ENCODE peak calls at places on chromosomes 12 and 14, in seven cellular contexts. V is uterus, Q is psoas muscle, D is left ventricle myocardium inferior, P is ovary, B is transverse colon, M is endodermal cell. W is an unnamed sample.

GRCh38 chr12:176321-177181 is 37.4 kb downstream of the SLC6A12 start:
- DNase-seq in V (no peak), Q (no peak), D (no peak), P (no peak), B (peak; percentile 75), M (no peak), W (no peak)

GRCh38 chr14:22379727-22380126 is 209.3 kb downstream of the DAD1 start:
- DNase-seq in V (no peak), Q (no peak), D (no peak), P (no peak), B (no peak), M (no peak), W (no peak)

GRCh38 chr12:18462437-18462836 is 201.1 kb downstream of the PIK3C2G start:
- DNase-seq in V (no peak), Q (no peak), D (no peak), P (no peak), B (no peak), M (no peak), W (no peak)

GRCh38 chr14:51357250-51357649 is 117.2 kb downstream of the TMX1 start:
- DNase-seq in V (no peak), Q (no peak), D (no peak), P (no peak), B (no peak), M (no peak), W (no peak)

GRCh38 chr12:118164798-118165486 is 29.0 kb downstream of the PEBP1 start:
- DNase-seq in V (no peak), Q (no peak), D (no peak), P (no peak), B (no peak), M (peak; percentile 88), W (no peak)

GRCh38 chr12:85029456-85029855 is 6.6 kb downstream of the TSPAN19 start:
- DNase-seq in V (no peak), Q (no peak), D (no peak), P (no peak), B (no peak), M (no peak), W (no peak)

GRCh38 chr14:100224229-100224628 is 14.7 kb upstream of the YY1 start:
- DNase-seq in V (no peak), Q (no peak), D (no peak), P (no peak), B (no peak), M (no peak), W (no peak)

GRCh38 chr12:46675736-46676135 is 150.1 kb downstream of the SLC38A4 start:
- DNase-seq in V (no peak), Q (no peak), D (no peak), P (peak; percentile 47), B (no peak), M (peak; percentile 74), W (no peak)

GRCh38 chr14:75196468-75196867 is 20.1 kb upstream of the TMED10 start:
- DNase-seq in V (no peak), Q (no peak), D (no peak), P (no peak), B (peak; percentile 42), M (peak; percentile 69), W (no peak)

GRCh38 chr12:20448781-20449180 is 80.4 kb downstream of the PDE3A start:
- DNase-seq in V (no peak), Q (no peak), D (no peak), P (no peak), B (no peak), M (no peak), W (no peak)

GRCh38 chr14:103319422-103319821 is 14.6 kb upstream of the EIF5 start:
- DNase-seq in V (no peak), Q (no peak), D (no peak), P (no peak), B (peak; percentile 41), M (no peak), W (no peak)

GRCh38 chr12:107549786-107550480 is 135.7 kb upstream of the PWP1 start:
- DNase-seq in V (no peak), Q (no peak), D (no peak), P (no peak), B (peak; percentile 42), M (peak; percentile 12), W (no peak)

GRCh38 chr14:24437736-24438067 is 4.9 kb downstream of the SDR39U1 start:
- DNase-seq in V (no peak), Q (no peak), D (no peak), P (no peak), B (no peak), M (no peak), W (no peak)

GRCh38 chr14:24438198-24439095 is 4.1 kb downstream of the SDR39U1 start:
- DNase-seq in V (no peak), Q (no peak), D (no peak), P (no peak), B (no peak), M (no peak), W (no peak)

GRCh38 chr14:24436355-24437019 is 6.1 kb downstream of the SDR39U1 start:
- DNase-seq in V (no peak), Q (no peak), D (no peak), P (peak; percentile 49), B (no peak), M (peak; percentile 74), W (no peak)

GRCh38 chr14:24435998-24436354 is 6.2 kb downstream of the KHNYN start:
- DNase-seq in V (no peak), Q (no peak), D (no peak), P (no peak), B (no peak), M (no peak), W (no peak)

GRCh38 chr14:24437020-24437735 is 5.4 kb downstream of the SDR39U1 start:
- DNase-seq in V (no peak), Q (no peak), D (no peak), P (peak; percentile 42), B (no peak), M (no peak), W (no peak)
- H3K4me1 ChIP-seq in V (peaks cover 6% of the 10 kb centered on the region), Q (peaks cover 38% of the 10 kb centered on the region), D (peaks cover 81% of the 10 kb centered on the region), P (peaks cover 3% of the 10 kb centered on the region), B (peaks cover 7% of the 10 kb centered on the region), M (peaks cover 26% of the 10 kb centered on the region), W (peaks cover 67% of the 10 kb centered on the region)

GRCh38 chr14:91290986-91291385 is 46.5 kb upstream of the GPR68 start:
- DNase-seq in V (no peak), Q (no peak), D (no peak), P (no peak), B (no peak), M (no peak), W (no peak)
- H3K4me1 ChIP-seq in V (no peaks in the 10 kb centered on the region), Q (no peaks in the 10 kb centered on the region), D (no peaks in the 10 kb centered on the region), P (no peaks in the 10 kb centered on the region), B (no peaks in the 10 kb centered on the region), M (no peaks in the 10 kb centered on the region), W (no peaks in the 10 kb centered on the region)

GRCh38 chr14:33705521-33705920 is 245.4 kb downstream of the EGLN3 start:
- DNase-seq in V (no peak), Q (no peak), D (no peak), P (no peak), B (no peak), M (no peak), W (no peak)

GRCh38 chr14:33707751-33708150 is 243.1 kb downstream of the EGLN3 start:
- DNase-seq in V (no peak), Q (no peak), D (no peak), P (no peak), B (no peak), M (no peak), W (peak; percentile 38)

GRCh38 chr14:33711761-33712160 is 239.1 kb downstream of the EGLN3 start:
- DNase-seq in V (no peak), Q (no peak), D (no peak), P (no peak), B (no peak), M (no peak), W (no peak)

GRCh38 chr14:33709711-33710110 is 241.2 kb downstream of the EGLN3 start:
- DNase-seq in V (no peak), Q (no peak), D (no peak), P (no peak), B (no peak), M (no peak), W (no peak)

DNA sequence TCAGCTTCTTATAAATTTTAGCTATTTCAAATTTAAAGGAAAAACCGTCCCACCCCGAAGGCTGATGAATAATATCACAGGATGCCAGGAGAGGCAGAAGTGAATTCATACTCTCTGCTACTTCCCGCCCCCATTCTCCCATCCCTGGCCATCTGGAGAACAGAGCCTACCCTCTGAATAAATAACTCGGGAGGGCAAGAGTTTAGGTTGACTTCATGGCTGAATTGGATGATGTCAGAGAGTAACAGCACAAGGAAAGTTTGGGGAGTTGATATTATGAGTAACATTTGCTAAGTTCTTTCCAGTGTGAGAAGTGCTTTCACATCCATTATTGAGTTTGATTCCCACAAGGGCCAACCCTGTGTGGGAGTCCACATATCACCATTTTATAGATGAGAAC is 241.6 kb downstream of the EGLN3 start:
- DNase-seq in V (no peak), Q (no peak), D (no peak), P (no peak), B (no peak), M (no peak), W (no peak)
- H3K4me1 ChIP-seq in V (no peaks in the 10 kb centered on the region), Q (no peaks in the 10 kb centered on the region), D (no peaks in the 10 kb centered on the region), P (no peaks in the 10 kb centered on the region), B (no peaks in the 10 kb centered on the region), M (peaks cover 5% of the 10 kb centered on the region), W (no peaks in the 10 kb centered on the region)

GRCh38 chr12:53070901-53071492 is 8.2 kb downstream of the SPRYD3 start:
- DNase-seq in V (peak; percentile 18), Q (peak; percentile 20), D (no peak), P (no peak), B (no peak), M (peak; percentile 77), W (no peak)
- H3K4me1 ChIP-seq in V (peaks cover 17% of the 10 kb centered on the region), Q (peaks cover 31% of the 10 kb centered on the region), D (peaks cover 90% of the 10 kb centered on the region), P (peaks cover 43% of the 10 kb centered on the region), B (peaks cover 23% of the 10 kb centered on the region), M (peaks cover 10% of the 10 kb centered on the region), W (peaks cover 27% of the 10 kb centered on the region)

GRCh38 chr14:89364316-89364715 is 52.7 kb downstream of the FOXN3 start:
- DNase-seq in V (no peak), Q (no peak), D (no peak), P (no peak), B (no peak), M (no peak), W (no peak)

GRCh38 chr14:89367449-89368120 is 49.4 kb downstream of the FOXN3 start:
- DNase-seq in V (no peak), Q (no peak), D (no peak), P (no peak), B (no peak), M (no peak), W (no peak)

GRCh38 chr14:89365071-89365801 is 51.8 kb downstream of the FOXN3 start:
- DNase-seq in V (peak; percentile 34), Q (no peak), D (no peak), P (no peak), B (peak; percentile 59), M (no peak), W (peak; percentile 66)

GRCh38 chr14:89368490-89369477 is 48.2 kb downstream of the FOXN3 start:
- DNase-seq in V (no peak), Q (no peak), D (no peak), P (no peak), B (no peak), M (no peak), W (peak; percentile 53)

GRCh38 chr14:89366580-89367448 is 50.2 kb downstream of the FOXN3 start:
- DNase-seq in V (no peak), Q (no peak), D (no peak), P (no peak), B (peak; percentile 67), M (no peak), W (no peak)
- H3K4me1 ChIP-seq in V (no peaks in the 10 kb centered on the region), Q (peaks cover 78% of the 10 kb centered on the region), D (peaks cover 91% of the 10 kb centered on the region), P (peaks cover 26% of the 10 kb centered on the region), B (peaks cover 32% of the 10 kb centered on the region), M (peaks cover 8% of the 10 kb centered on the region), W (peaks cover 15% of the 10 kb centered on the region)

W was measured in left lung.